ENCODE peak calls at places on chromosome 18, in five cellular contexts. L is K562, U is H1, K is A549, D is HepG2. O is an unnamed sample.

GRCh38 chr18:34643982-34644381 is 66.1 kb upstream of the DTNA start:
- DNase-seq in L (no peak), U (no peak), K (no peak), D (no peak), O (no peak)

GRCh38 chr18:27447530-27447929 is 262.4 kb upstream of the CHST9 start:
- DNase-seq in L (no peak), U (no peak), K (no peak), D (no peak), O (no peak)

GRCh38 chr18:35415511-35416427 is 38.6 kb upstream of the ZNF396 start:
- DNase-seq in L (no peak), U (no peak), K (no peak), D (no peak), O (no peak)

GRCh38 chr18:67347499-67347898 is 169.0 kb downstream of the DSEL start:
- DNase-seq in L (no peak), U (no peak), K (no peak), D (no peak), O (no peak)

GRCh38 chr18:48455555-48456478 is 46.6 kb upstream of the ZBTB7C start:
- DNase-seq in L (no peak), U (no peak), K (no peak), D (no peak), O (no peak)

GRCh38 chr18:45330170-45330594 is 285.1 kb upstream of the SLC14A2 start:
- DNase-seq in L (no peak), U (no peak), K (no peak), D (no peak), O (no peak)

GRCh38 chr18:55309249-55309648 is 278.7 kb downstream of the TCF4 start:
- DNase-seq in L (no peak), U (no peak), K (no peak), D (no peak), O (no peak)

GRCh38 chr18:45974088-45974536 is 7.0 kb upstream of the EPG5 start:
- DNase-seq in L (peak; percentile 17), U (no peak), K (peak; percentile 21), D (peak; percentile 67), O (peak; percentile 32)

GRCh38 chr18:58601468-58602266 is 27.2 kb downstream of the ALPK2 start:
- DNase-seq in L (no peak), U (no peak), K (no peak), D (no peak), O (no peak)
- TF ChIP-seq KDM1A in L (no peak), U (no peak), K (no peak), D (no peak), O (no peak)

GRCh38 chr18:22018366-22018765 is 151.0 kb upstream of the GATA6 start:
- DNase-seq in L (no peak), U (no peak), K (no peak), D (peak; percentile 77), O (no peak)

GRCh38 chr18:22019193-22019592 is 150.2 kb upstream of the GATA6 start:
- DNase-seq in L (no peak), U (no peak), K (no peak), D (no peak), O (no peak)

GRCh38 chr18:22020127-22020866 is 149.1 kb upstream of the GATA6 start:
- DNase-seq in L (no peak), U (no peak), K (no peak), D (peak; percentile 80), O (no peak)

GRCh38 chr18:22020867-22021370 is 148.5 kb upstream of the GATA6 start:
- DNase-seq in L (no peak), U (no peak), K (no peak), D (no peak), O (no peak)

GRCh38 chr18:22015156-22015555 is 154.2 kb upstream of the GATA6 start:
- DNase-seq in L (no peak), U (no peak), K (no peak), D (no peak), O (no peak)
- TF ChIP-seq KDM1A in L (no peak), U (no peak), K (no peak), D (no peak), O (no peak)

GRCh38 chr18:79888016-79888415 is 63.4 kb downstream of the SLC66A2 start:
- DNase-seq in L (no peak), U (no peak), K (no peak), D (no peak), O (no peak)
- TF ChIP-seq KDM1A in L (no peak), U (no peak), K (no peak), D (no peak), O (no peak)

GRCh38 chr18:49762191-49763077 is 50.9 kb downstream of the ACAA2 start:
- DNase-seq in L (no peak), U (no peak), K (no peak), D (no peak), O (no peak)

GRCh38 chr18:49761771-49762170 is 51.6 kb downstream of the ACAA2 start:
- DNase-seq in L (no peak), U (no peak), K (no peak), D (no peak), O (no peak)

GRCh38 chr18:49763590-49763989 is 49.7 kb downstream of the ACAA2 start:
- DNase-seq in L (no peak), U (no peak), K (no peak), D (no peak), O (no peak)

GRCh38 chr18:49766646-49767045 is 46.7 kb downstream of the ACAA2 start:
- DNase-seq in L (no peak), U (no peak), K (no peak), D (no peak), O (no peak)

GRCh38 chr18:49764032-49764431 is 49.3 kb downstream of the ACAA2 start:
- DNase-seq in L (no peak), U (no peak), K (no peak), D (no peak), O (no peak)
- TF ChIP-seq KDM1A in L (no peak), U (no peak), K (no peak), D (no peak), O (no peak)

DNA sequence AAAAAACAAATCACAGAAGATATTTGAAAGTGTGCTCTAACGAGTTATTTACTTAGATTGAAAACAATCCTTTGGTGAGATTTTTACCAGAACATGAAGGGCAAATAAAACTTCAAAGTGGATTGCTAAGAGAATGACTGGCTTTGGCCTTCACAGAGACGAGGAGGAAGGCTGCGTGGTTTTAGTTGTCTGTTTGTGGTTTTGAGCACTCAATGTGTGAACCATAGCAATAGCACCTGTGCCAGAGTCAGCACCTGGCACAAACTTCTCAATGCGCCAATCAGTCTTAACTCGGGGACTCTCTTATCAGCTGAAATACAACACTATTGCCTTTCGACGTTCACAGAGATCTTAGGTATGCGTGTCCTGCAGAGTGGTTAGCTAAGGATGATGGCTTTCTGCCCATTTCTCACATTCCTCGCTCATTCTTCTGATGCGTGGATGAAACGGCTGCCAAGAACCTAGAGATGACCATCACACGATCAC is 70.0 kb downstream of the MBP start:
- DNase-seq in L (no peak), U (no peak), K (no peak), D (no peak), O (peak; percentile 82)
- TF ChIP-seq KDM1A in L (no peak), U (no peak), K (no peak), D (no peak), O (no peak)

GRCh38 chr18:58218111-58218510 is 174.1 kb downstream of the NEDD4L start:
- DNase-seq in L (no peak), U (no peak), K (no peak), D (no peak), O (no peak)
- TF ChIP-seq KDM1A in L (no peak), U (no peak), K (no peak), D (no peak), O (no peak)